ENCODE peak calls at places on chromosomes 1 and 21, in eight cellular contexts. Z is GM06990, N is foreskin fibroblast, D is cardiac muscle cell, X is IMR-90, W is endothelial cell, U is HFF-Myc, J is upper lobe of right lung. I is an unnamed sample.

GRCh38 chr1:77175230-77175844 is 43.9 kb downstream of the PIGK start:
- DNase-seq in Z (no peak), D (no peak), J (no peak), W (no peak), N (no peak), U (peak; percentile 26), X (peak; percentile 6), I (no peak)

GRCh38 chr1:155307247-155307740 is 1.4 kb upstream of the FDPS start:
- DNase-seq in W (no peak), U (no peak), Z (no peak), X (peak; percentile 61), D (peak; percentile 66), J (no peak), N (no peak), I (no peak)

GRCh38 chr1:6580119-6580587 is 359 bp downstream of the ZBTB48 start:
- DNase-seq in Z (no peak), J (no peak), W (no peak), D (no peak), N (no peak), X (no peak), U (no peak), I (no peak)

GRCh38 chr1:151047925-151048644 is 534 bp downstream of the C1orf56 start:
- DNase-seq in J (peak; percentile 84), Z (peak; percentile 68), X (peak; percentile 57), W (peak; percentile 67), D (peak; percentile 79), N (peak; percentile 56), U (peak; percentile 41), I (peak; percentile 78)

GRCh38 chr1:184296466-184297243 is 90.2 kb upstream of the C1orf21 start:
- DNase-seq in D (peak; percentile 99), J (peak; percentile 66), U (peak; percentile 88), N (peak; percentile 87), Z (no peak), X (peak; percentile 91), W (no peak), I (no peak)

GRCh38 chr21:25964009-25964408 is 206.6 kb downstream of the APP start:
- DNase-seq in U (no peak), D (peak; percentile 48), N (no peak), J (no peak), W (no peak), Z (no peak), X (no peak), I (no peak)

GRCh38 chr1:93629101-93630059 is 52.3 kb downstream of the BCAR3 start:
- DNase-seq in J (no peak), W (peak; percentile 42), Z (peak; percentile 41), X (peak; percentile 85), U (peak; percentile 73), D (peak; percentile 88), N (peak; percentile 65), I (peak; percentile 61)

GRCh38 chr1:210250998-210251679 is 18.5 kb downstream of the SERTAD4 start:
- DNase-seq in U (no peak), D (peak; percentile 41), J (peak; percentile 77), W (peak; percentile 69), N (no peak), Z (no peak), X (no peak), I (no peak)

GRCh38 chr1:60863131-60863530 is 219.2 kb upstream of the NFIA start:
- DNase-seq in D (no peak), Z (no peak), N (no peak), J (no peak), W (no peak), X (no peak), U (no peak), I (no peak)

GRCh38 chr21:25790122-25790951 is 55.6 kb downstream of the GABPA start:
- DNase-seq in X (peak; percentile 41), W (no peak), U (peak; percentile 47), Z (no peak), J (no peak), N (peak; percentile 16), D (peak; percentile 65), I (peak; percentile 17)

GRCh38 chr1:37605806-37606474 is 10.2 kb upstream of the GNL2 start:
- DNase-seq in X (no peak), J (no peak), W (no peak), Z (no peak), U (no peak), D (peak; percentile 55), N (no peak), I (no peak)

GRCh38 chr1:38781872-38782617 is 77.5 kb downstream of the RRAGC start:
- DNase-seq in N (no peak), D (no peak), W (no peak), Z (no peak), U (no peak), X (no peak), J (no peak), I (no peak)

GRCh38 chr1:240491156-240491555 is 120.8 kb downstream of the GREM2 start:
- DNase-seq in U (no peak), J (no peak), N (no peak), X (peak; percentile 80), W (no peak), Z (no peak), D (peak; percentile 13), I (no peak)

GRCh38 chr1:10387611-10388386 is 11.1 kb upstream of the PGD start:
- DNase-seq in X (peak; percentile 82), N (peak; percentile 10), J (no peak), D (peak; percentile 68), Z (no peak), U (no peak), W (no peak), I (peak; percentile 46)

GRCh38 chr1:43844114-43844513 is 89.5 kb upstream of the ARTN start:
- DNase-seq in J (no peak), X (no peak), N (peak; percentile 45), D (no peak), W (no peak), U (no peak), Z (no peak), I (no peak)

GRCh38 chr1:183953031-183953430 is 84.5 kb downstream of the COLGALT2 start:
- DNase-seq in X (peak; percentile 28), Z (no peak), W (no peak), J (no peak), D (no peak), N (no peak), U (peak; percentile 14), I (no peak)

GRCh38 chr1:156479093-156480014 is 21.2 kb downstream of the MEF2D start:
- DNase-seq in J (no peak), W (no peak), D (no peak), Z (no peak), X (no peak), N (no peak), U (no peak), I (no peak)

GRCh38 chr1:223363057-223363855 is 720 bp downstream of the SUSD4 start:
- DNase-seq in D (peak; percentile 63), N (no peak), W (peak; percentile 28), X (peak; percentile 26), J (peak; percentile 73), U (no peak), Z (peak; percentile 12), I (peak; percentile 16)

GRCh38 chr1:111812306-111812705 is 56.6 kb downstream of the DDX20 start:
- DNase-seq in W (no peak), X (no peak), D (no peak), N (no peak), U (no peak), Z (no peak), J (no peak), I (no peak)
- TF ChIP-seq CTCF in W (no peak), X (no peak), D (no peak), N (no peak), U (no peak), Z (no peak), J (no peak), I (no peak)

GRCh38 chr1:47537268-47537667 is 99.4 kb downstream of the FOXD2 start:
- DNase-seq in N (no peak), J (no peak), Z (no peak), U (no peak), D (no peak), W (no peak), X (no peak), I (no peak)
- TF ChIP-seq CTCF in N (no peak), J (no peak), Z (no peak), U (no peak), D (no peak), W (no peak), X (no peak), I (no peak)

DNA sequence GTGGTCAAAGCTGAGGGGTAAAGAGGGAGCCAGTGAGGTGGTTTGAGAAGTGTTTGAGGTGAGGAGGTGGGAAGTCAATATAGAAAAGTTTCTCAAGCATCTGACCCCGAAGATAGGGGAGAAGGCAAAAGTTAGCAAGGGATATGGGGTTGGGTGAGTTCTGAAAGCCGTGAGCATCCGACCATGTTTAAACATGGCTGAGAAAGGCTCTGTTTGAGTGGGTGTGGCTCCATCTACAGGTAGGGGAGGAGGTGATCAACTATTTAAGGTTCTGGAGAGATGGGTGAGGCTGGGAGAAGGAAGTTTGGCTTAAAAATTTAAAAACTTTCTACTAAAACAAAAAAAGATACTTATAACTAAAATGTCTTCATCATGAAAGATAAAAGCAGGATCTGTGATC is 273.8 kb downstream of the KCNJ6 start:
- DNase-seq in J (no peak), X (no peak), U (no peak), N (no peak), D (no peak), W (no peak), Z (no peak), I (peak; percentile 40)
- TF ChIP-seq CTCF in J (peak; percentile 31), X (no peak), U (peak; percentile 11), N (no peak), D (no peak), W (no peak), Z (peak; percentile 59), I (peak; percentile 32)

DNA sequence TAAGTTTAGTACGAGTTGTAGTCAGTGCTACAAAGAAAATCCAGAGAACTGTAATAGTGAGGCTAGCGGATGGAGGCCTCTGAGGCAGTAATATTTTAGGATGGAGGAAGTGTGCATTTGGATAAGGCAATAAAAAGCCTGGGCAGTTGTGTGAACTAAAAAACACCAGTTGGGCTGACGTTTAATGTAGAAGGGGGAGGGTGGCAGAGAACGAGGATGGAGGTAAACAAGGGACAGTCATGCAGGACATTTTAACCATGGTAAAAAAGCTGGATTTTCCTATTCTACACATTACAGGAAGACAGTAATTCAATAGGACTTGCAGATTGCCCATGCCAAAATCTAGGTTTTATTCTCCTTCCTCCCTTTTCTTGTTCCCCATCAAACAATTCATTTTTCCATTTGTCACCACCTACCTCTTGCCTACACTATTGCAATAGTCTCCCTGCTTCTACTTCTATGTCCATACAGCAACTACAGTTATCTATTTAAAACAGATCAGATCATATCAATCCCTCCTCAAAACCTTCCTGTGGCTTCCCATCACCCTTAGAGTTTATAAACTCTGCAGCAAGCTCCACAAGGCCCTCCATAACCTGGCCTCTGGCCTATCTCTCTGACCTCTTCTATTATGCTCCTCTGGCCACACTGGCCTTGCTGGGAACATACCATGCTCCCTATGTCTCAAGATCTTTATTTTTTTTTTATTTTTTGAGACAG is 27.7 kb downstream of the ERO1B start:
- DNase-seq in X (no peak), D (no peak), U (no peak), N (no peak), J (no peak), Z (no peak), W (no peak), I (no peak)
- TF ChIP-seq CTCF in X (no peak), D (no peak), U (no peak), N (no peak), J (no peak), Z (no peak), W (no peak), I (no peak)